ENCODE peak calls at places on chromosomes 2 and 18, in ten cellular contexts. U is Ammon's horn; P is IMR-90; V is Panc1; G is tibial artery; E is hypothalamus; J is stimulated activated CD4-positive, alpha-beta T cell treated with anti-CD3 and anti-CD28 coated beads, Interleukin-1b, Interleukin-23, amount 100 ng/mL, for 1 hour; C is NCI-H460; O is H4; I is HEK293T. F is an unnamed sample.

GRCh38 chr18:60892855-60893254 is 440.4 kb upstream of the CDH20 start:
- DNase-seq in U (no peak), P (no peak), V (no peak), G (no peak), E (no peak), J (no peak), C (peak), O (peak), I (no peak), F (no peak)

GRCh38 chr18:59696311-59697235 is 650 bp downstream of the CCBE1 start:
- DNase-seq in U (no peak), P (peak), V (no peak), G (no peak), E (no peak), J (no peak), C (no peak), O (no peak), I (peak), F (no peak)

GRCh38 chr2:68995911-68996310 is 17.1 kb upstream of the ANTXR1 start:
- DNase-seq in U (no peak), P (no peak), V (no peak), G (no peak), E (no peak), J (no peak), C (peak), O (no peak), I (no peak), F (no peak)

GRCh38 chr2:120629241-120629895 is 106.3 kb upstream of the GLI2 start:
- DNase-seq in U (no peak), P (no peak), V (no peak), G (peak), E (no peak), J (no peak), C (no peak), O (no peak), I (no peak), F (no peak)

GRCh38 chr2:229922449-229923386 is at the start of gene FBXO36:
- DNase-seq in U (peak), P (peak), V (peak), G (no peak), E (peak), J (peak), C (peak), O (peak), I (peak), F (peak)

GRCh38 chr2:191051825-191052778 is 38.1 kb upstream of the STAT1 start:
- DNase-seq in U (peak), P (peak), V (no peak), G (no peak), E (no peak), J (no peak), C (peak), O (peak), I (peak), F (peak)

GRCh38 chr2:55887906-55888625 is 35.5 kb downstream of the EFEMP1 start:
- DNase-seq in U (no peak), P (peak), V (no peak), G (no peak), E (no peak), J (no peak), C (no peak), O (peak), I (no peak), F (peak)

GRCh38 chr2:238104071-238104511 is 4.0 kb downstream of the ESPNL start:
- DNase-seq in U (no peak), P (no peak), V (no peak), G (peak), E (no peak), J (no peak), C (no peak), O (no peak), I (no peak), F (no peak)

GRCh38 chr18:9571546-9571945 is 42.8 kb downstream of the PPP4R1 start:
- DNase-seq in U (no peak), P (no peak), V (no peak), G (no peak), E (no peak), J (no peak), C (no peak), O (no peak), I (no peak), F (no peak)

GRCh38 chr2:150474326-150475074 is 13.0 kb downstream of the RND3 start:
- DNase-seq in U (no peak), P (peak), V (no peak), G (no peak), E (no peak), J (no peak), C (no peak), O (no peak), I (no peak), F (no peak)

GRCh38 chr2:172200495-172201085 is 97.9 kb upstream of the DLX2 start:
- DNase-seq in U (no peak), P (peak), V (peak), G (no peak), E (no peak), J (no peak), C (no peak), O (no peak), I (no peak), F (peak)

GRCh38 chr2:99088017-99088416 is 53.5 kb upstream of the C2orf15 start:
- DNase-seq in U (no peak), P (no peak), V (no peak), G (no peak), E (no peak), J (no peak), C (no peak), O (no peak), I (no peak), F (no peak)

GRCh38 chr2:231715988-231716616 is 7.8 kb downstream of the PTMA start:
- DNase-seq in U (no peak), P (peak), V (no peak), G (no peak), E (no peak), J (no peak), C (no peak), O (no peak), I (no peak), F (no peak)

GRCh38 chr2:237315170-237315880 is 98.6 kb downstream of the COL6A3 start:
- DNase-seq in U (peak), P (peak), V (no peak), G (peak), E (peak), J (no peak), C (no peak), O (peak), I (no peak), F (no peak)

GRCh38 chr2:105239924-105240323 is 1.6 kb upstream of the GPR45 start:
- DNase-seq in U (no peak), P (peak), V (no peak), G (no peak), E (no peak), J (no peak), C (no peak), O (peak), I (no peak), F (no peak)